ENCODE peak calls at places on chromosomes 13 and 19, in five cellular contexts. Z is A549, L is WTC11, G is HepG2, Q is K562. D is an unnamed sample.

GRCh38 chr19:29119582-29119981 is 93.4 kb downstream of the UQCRFS1 start:
- DNase-seq in Z (no peak), L (peak), G (no peak), Q (no peak), D (no peak)

GRCh38 chr13:98172570-98173405 is 4.3 kb downstream of the RNF113B start:
- DNase-seq in Z (no peak), L (no peak), G (no peak), Q (no peak), D (no peak)

GRCh38 chr13:29514720-29515310 is 80.7 kb downstream of the SLC7A1 start:
- DNase-seq in Z (no peak), L (no peak), G (no peak), Q (no peak), D (no peak)

GRCh38 chr19:11560404-11560988 is 1.5 kb upstream of the ELOF1 start:
- DNase-seq in Z (peak), L (peak), G (peak), Q (peak), D (peak)

GRCh38 chr13:103694471-103694870 is 628.3 kb upstream of the SLC10A2 start:
- DNase-seq in Z (no peak), L (no peak), G (no peak), Q (no peak), D (no peak)

GRCh38 chr13:52377898-52378297 is 28.1 kb downstream of the THSD1 start:
- DNase-seq in Z (no peak), L (no peak), G (no peak), Q (no peak), D (no peak)

GRCh38 chr13:72384186-72384823 is 343.1 kb downstream of the MZT1 start:
- DNase-seq in Z (no peak), L (no peak), G (peak), Q (no peak), D (no peak)

GRCh38 chr13:37059136-37059847 is at the start of gene SUPT20H:
- DNase-seq in Z (peak), L (peak), G (peak), Q (peak), D (peak)

GRCh38 chr19:55538132-55538531 is 1.2 kb upstream of the SBK2 start:
- DNase-seq in Z (no peak), L (no peak), G (no peak), Q (no peak), D (no peak)
- TF ChIP-seq ESRRA in Z (no peak), L (no peak), G (no peak), Q (no peak), D (no peak)

DNA sequence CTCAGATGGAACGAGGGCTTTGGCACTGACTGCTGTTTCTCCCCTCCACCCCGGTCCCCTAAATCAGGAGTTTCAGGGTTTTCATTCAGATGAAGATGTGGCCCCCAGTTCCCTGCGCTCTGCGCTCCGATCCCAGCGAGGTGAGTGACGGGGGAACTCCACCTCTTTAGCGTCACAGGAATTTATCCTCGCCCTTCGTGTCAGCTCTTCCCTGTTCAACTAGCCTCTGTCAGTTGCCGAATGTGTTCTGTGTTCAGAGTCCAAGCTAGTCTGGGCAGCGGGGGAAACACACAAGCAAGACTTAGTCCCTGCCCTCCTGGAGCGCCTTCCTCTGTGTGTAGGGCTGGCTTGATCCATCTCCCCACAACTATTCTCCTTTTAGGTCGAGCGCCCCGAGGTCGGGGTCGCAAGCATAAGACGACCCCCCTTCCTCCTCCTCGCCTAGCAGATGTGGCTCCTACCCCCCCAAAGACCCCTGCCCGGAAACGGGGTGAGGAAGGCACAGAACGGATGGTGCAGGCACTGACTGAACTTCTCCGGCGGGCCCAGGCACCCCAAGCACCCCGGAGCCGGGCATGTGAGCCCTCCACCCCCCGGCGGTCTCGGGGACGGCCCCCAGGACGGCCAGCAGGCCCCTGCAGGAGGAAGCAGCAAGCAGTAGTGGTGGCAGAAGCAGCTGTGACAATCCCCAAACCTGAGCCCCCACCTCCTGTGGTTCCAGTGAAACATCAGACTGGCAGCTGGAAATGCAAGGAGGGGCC is 1.8 kb downstream of the KMT2B start:
- DNase-seq in Z (no peak), L (no peak), G (peak), Q (no peak), D (no peak)
- TF ChIP-seq ESRRA in Z (no peak), L (no peak), G (no peak), Q (no peak), D (no peak)

DNA sequence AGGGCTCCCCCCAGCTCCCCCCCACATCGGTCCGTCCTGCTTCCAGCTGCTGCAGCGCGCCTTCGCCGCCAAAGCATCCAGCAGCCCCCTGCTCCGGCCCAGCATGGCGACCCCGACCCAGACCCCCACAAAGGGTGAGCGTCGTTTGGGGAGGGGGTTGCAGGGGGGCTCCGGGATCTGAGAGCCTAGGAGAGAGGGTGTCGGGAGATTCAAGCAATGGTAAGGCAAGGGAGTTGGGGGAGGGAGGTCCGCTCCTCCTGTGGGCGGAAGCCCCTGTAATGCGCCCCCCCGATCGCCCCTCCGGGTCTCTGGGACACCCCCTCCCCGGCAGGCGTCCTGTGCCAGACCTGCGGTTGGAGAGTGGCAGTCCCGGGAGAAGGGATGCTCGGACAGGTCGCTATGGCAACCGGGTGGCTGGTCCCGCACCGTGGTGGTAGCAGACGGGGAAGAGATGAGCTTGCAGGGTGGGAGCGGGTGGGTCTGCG is at the start of gene FXYD7:
- DNase-seq in Z (no peak), L (peak), G (no peak), Q (no peak), D (no peak)
- TF ChIP-seq ESRRA in Z (no peak), L (no peak), G (no peak), Q (no peak), D (no peak)

DNA sequence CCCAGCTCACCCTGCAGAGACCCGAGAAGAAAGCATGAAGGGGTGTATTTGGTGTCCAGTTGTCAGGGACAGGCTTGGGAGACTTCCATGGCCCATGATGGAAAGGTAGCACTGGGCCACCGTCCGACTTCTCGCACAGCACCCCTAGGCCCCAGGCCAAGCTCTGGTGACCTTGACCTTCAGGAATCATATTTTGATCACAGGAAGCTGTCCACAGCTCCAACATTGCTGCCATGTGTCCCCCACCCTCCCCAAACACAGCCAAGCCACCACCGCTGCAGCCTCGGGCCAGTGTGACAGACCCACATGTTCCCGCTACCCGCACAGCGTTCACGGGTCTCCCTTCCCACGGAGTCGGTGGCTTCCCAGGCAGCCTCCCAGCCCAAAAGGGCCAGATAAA is 842 bp upstream of the PTGIR start:
- DNase-seq in Z (no peak), L (no peak), G (no peak), Q (no peak), D (no peak)
- TF ChIP-seq ESRRA in Z (no peak), L (no peak), G (no peak), Q (peak), D (no peak)

GRCh38 chr13:73997964-73998363 is 136.2 kb downstream of the KLF12 start:
- DNase-seq in Z (no peak), L (no peak), G (no peak), Q (no peak), D (no peak)

GRCh38 chr13:73998631-73999030 is 135.6 kb downstream of the KLF12 start:
- DNase-seq in Z (no peak), L (no peak), G (no peak), Q (no peak), D (no peak)

GRCh38 chr13:73996569-73996968 is 137.6 kb downstream of the KLF12 start:
- DNase-seq in Z (no peak), L (no peak), G (no peak), Q (no peak), D (no peak)

GRCh38 chr13:73993661-73994060 is 140.5 kb downstream of the KLF12 start:
- DNase-seq in Z (no peak), L (no peak), G (no peak), Q (no peak), D (no peak)

GRCh38 chr13:73995752-73996151 is 138.5 kb downstream of the KLF12 start:
- DNase-seq in Z (no peak), L (no peak), G (no peak), Q (no peak), D (no peak)
- TF ChIP-seq ESRRA in Z (no peak), L (no peak), G (no peak), Q (no peak), D (no peak)

GRCh38 chr13:23560571-23561089 is 9.6 kb upstream of the TNFRSF19 start:
- DNase-seq in Z (no peak), L (no peak), G (no peak), Q (no peak), D (no peak)

GRCh38 chr13:23561261-23561660 is 9.0 kb upstream of the TNFRSF19 start:
- DNase-seq in Z (no peak), L (no peak), G (no peak), Q (no peak), D (peak)

GRCh38 chr13:23557043-23557442 is 13.2 kb upstream of the TNFRSF19 start:
- DNase-seq in Z (no peak), L (no peak), G (no peak), Q (no peak), D (no peak)

GRCh38 chr13:23557733-23558132 is 12.5 kb upstream of the TNFRSF19 start:
- DNase-seq in Z (no peak), L (no peak), G (no peak), Q (no peak), D (no peak)

GRCh38 chr13:23558675-23559536 is 11.3 kb upstream of the TNFRSF19 start:
- DNase-seq in Z (peak), L (no peak), G (peak), Q (peak), D (no peak)
- TF ChIP-seq ESRRA in Z (no peak), L (no peak), G (no peak), Q (no peak), D (no peak)

GRCh38 chr13:85095887-85096286 is 703.3 kb downstream of the SLITRK6 start:
- DNase-seq in Z (no peak), L (no peak), G (no peak), Q (no peak), D (no peak)

GRCh38 chr13:85091835-85092234 is 707.4 kb downstream of the SLITRK6 start:
- DNase-seq in Z (no peak), L (no peak), G (no peak), Q (no peak), D (no peak)

GRCh38 chr13:85099245-85099644 is 700.0 kb downstream of the SLITRK6 start:
- DNase-seq in Z (no peak), L (no peak), G (no peak), Q (no peak), D (no peak)

DNA sequence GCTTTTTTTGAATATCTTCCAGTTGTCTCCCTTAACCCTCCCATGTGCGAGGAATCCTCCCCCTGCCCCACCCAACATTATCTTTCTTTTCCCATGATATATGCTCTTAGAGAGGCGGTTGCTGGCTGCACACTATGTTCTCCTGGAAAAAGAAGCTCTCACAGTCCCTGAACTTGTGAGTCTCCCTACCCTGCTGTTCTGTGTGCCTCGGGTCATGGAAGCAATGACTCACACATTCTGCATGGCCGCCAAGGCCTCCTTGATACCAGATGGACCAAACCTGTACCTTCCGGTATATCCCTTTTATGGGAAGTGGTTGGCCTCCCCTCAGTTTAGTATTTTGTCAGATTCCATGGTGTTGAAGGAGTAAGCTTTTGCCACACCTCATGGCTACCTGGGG is 705.4 kb downstream of the SLITRK6 start:
- DNase-seq in Z (no peak), L (no peak), G (no peak), Q (no peak), D (no peak)
- TF ChIP-seq ESRRA in Z (no peak), L (no peak), G (no peak), Q (no peak), D (no peak)

DNA sequence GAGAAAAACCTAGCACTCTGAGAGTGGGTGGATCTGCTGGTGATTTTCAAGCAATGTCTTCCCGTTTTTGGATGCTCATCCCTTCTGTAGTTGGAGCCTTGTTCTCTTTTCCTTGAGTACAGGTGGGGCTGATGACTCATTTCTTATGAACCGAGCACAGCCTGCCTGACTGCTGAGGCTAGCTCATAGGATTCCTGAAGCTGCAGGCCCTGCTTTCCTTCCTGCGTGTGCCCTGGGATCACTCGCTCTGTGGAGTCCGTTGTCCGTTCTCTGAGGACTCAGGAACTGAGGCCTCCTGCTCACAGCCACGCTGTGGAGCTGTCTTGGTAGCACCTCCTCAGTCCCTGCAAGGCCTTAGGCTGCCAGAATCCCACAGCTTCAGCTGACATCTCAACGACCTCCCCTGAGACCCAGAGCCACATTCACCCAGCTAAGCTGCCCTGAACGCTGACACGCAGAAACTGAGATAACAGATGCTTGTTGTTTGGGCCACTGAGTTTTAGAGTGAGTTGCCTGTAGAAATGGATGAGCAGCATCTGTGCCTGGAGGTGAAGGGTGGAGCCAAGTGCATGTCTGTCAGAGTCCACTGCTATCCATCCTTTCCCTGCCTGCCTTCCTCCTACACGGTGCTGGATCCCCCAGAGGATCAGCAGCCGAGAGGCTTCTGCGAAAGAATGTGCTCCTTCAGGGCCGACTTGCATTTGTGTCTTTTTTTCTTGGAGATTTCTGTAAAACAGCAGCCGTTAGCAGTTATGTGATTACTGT is 73.0 kb downstream of the ARHGEF7 start:
- DNase-seq in Z (no peak), L (no peak), G (no peak), Q (no peak), D (no peak)
- TF ChIP-seq ESRRA in Z (no peak), L (no peak), G (no peak), Q (no peak), D (no peak)

D was measured in GM12878.